ENCODE peak calls at places on chromosome 15, in ten cellular contexts. One of them, this sample, is unnamed.

GRCh38 chr15:49844390-49844789 is 223.5 kb downstream of the DTWD1 start:
- DNase-seq in IMR-90: no peak
- DNase-seq in tibial nerve: no peak
- DNase-seq in H9: no peak
- DNase-seq in psoas muscle: no peak
- DNase-seq in ovary: no peak
- DNase-seq in HL-60: no peak
- DNase-seq in upper lobe of right lung: no peak
- DNase-seq in CD4-positive, alpha-beta T cell: no peak
- DNase-seq in heart left ventricle: no peak
- DNase-seq in this sample: no peak

GRCh38 chr15:88704791-88705768 is 66.3 kb downstream of the ISG20 start:
- DNase-seq in IMR-90: no peak
- DNase-seq in ovary: peak
- DNase-seq in upper lobe of right lung: no peak
- DNase-seq in tibial nerve: peak
- DNase-seq in CD4-positive, alpha-beta T cell: no peak
- DNase-seq in H9: peak
- DNase-seq in heart left ventricle: peak
- DNase-seq in HL-60: no peak
- DNase-seq in psoas muscle: peak
- DNase-seq in this sample: no peak

GRCh38 chr15:74258456-74259323 is 22.6 kb downstream of the CCDC33 start:
- DNase-seq in IMR-90: no peak
- DNase-seq in CD4-positive, alpha-beta T cell: no peak
- DNase-seq in heart left ventricle: no peak
- DNase-seq in upper lobe of right lung: no peak
- DNase-seq in HL-60: no peak
- DNase-seq in psoas muscle: no peak
- DNase-seq in H9: no peak
- DNase-seq in ovary: no peak
- DNase-seq in tibial nerve: no peak
- DNase-seq in this sample: no peak

GRCh38 chr15:48981941-48982340 is 18.2 kb upstream of the SHC4 start:
- DNase-seq in HL-60: no peak
- DNase-seq in heart left ventricle: no peak
- DNase-seq in H9: no peak
- DNase-seq in ovary: no peak
- DNase-seq in tibial nerve: no peak
- DNase-seq in psoas muscle: no peak
- DNase-seq in IMR-90: no peak
- DNase-seq in CD4-positive, alpha-beta T cell: no peak
- DNase-seq in upper lobe of right lung: no peak
- DNase-seq in this sample: no peak

GRCh38 chr15:30973379-30973778 is 18.0 kb downstream of the MTMR10 start:
- DNase-seq in heart left ventricle: no peak
- DNase-seq in CD4-positive, alpha-beta T cell: no peak
- DNase-seq in HL-60: no peak
- DNase-seq in IMR-90: no peak
- DNase-seq in ovary: no peak
- DNase-seq in upper lobe of right lung: no peak
- DNase-seq in H9: no peak
- DNase-seq in psoas muscle: no peak
- DNase-seq in tibial nerve: no peak
- DNase-seq in this sample: no peak

GRCh38 chr15:31474059-31474868 is 147.6 kb downstream of the KLF13 start:
- DNase-seq in upper lobe of right lung: no peak
- DNase-seq in psoas muscle: no peak
- DNase-seq in IMR-90: no peak
- DNase-seq in HL-60: no peak
- DNase-seq in H9: peak
- DNase-seq in ovary: no peak
- DNase-seq in heart left ventricle: no peak
- DNase-seq in tibial nerve: no peak
- DNase-seq in CD4-positive, alpha-beta T cell: no peak
- DNase-seq in this sample: no peak

GRCh38 chr15:28274635-28275034 is 47.3 kb downstream of the HERC2 start:
- DNase-seq in IMR-90: no peak
- DNase-seq in psoas muscle: no peak
- DNase-seq in ovary: no peak
- DNase-seq in tibial nerve: no peak
- DNase-seq in upper lobe of right lung: no peak
- DNase-seq in H9: no peak
- DNase-seq in CD4-positive, alpha-beta T cell: no peak
- DNase-seq in HL-60: no peak
- DNase-seq in heart left ventricle: no peak
- DNase-seq in this sample: no peak

GRCh38 chr15:73265536-73266153 is 103.1 kb downstream of the HCN4 start:
- DNase-seq in heart left ventricle: no peak
- DNase-seq in upper lobe of right lung: no peak
- DNase-seq in IMR-90: peak
- DNase-seq in CD4-positive, alpha-beta T cell: peak
- DNase-seq in psoas muscle: peak
- DNase-seq in H9: peak
- DNase-seq in HL-60: no peak
- DNase-seq in ovary: peak
- DNase-seq in tibial nerve: peak
- DNase-seq in this sample: peak

GRCh38 chr15:72722071-72722696 is 36.2 kb downstream of the BBS4 start:
- DNase-seq in psoas muscle: peak
- DNase-seq in CD4-positive, alpha-beta T cell: peak
- DNase-seq in tibial nerve: peak
- DNase-seq in heart left ventricle: peak
- DNase-seq in IMR-90: peak
- DNase-seq in upper lobe of right lung: peak
- DNase-seq in H9: peak
- DNase-seq in ovary: peak
- DNase-seq in HL-60: peak
- DNase-seq in this sample: peak

GRCh38 chr15:96626936-96627577 is 296.6 kb downstream of the NR2F2 start:
- DNase-seq in H9: no peak
- DNase-seq in upper lobe of right lung: no peak
- DNase-seq in heart left ventricle: peak
- DNase-seq in IMR-90: no peak
- DNase-seq in CD4-positive, alpha-beta T cell: no peak
- DNase-seq in HL-60: no peak
- DNase-seq in tibial nerve: peak
- DNase-seq in psoas muscle: no peak
- DNase-seq in ovary: peak
- DNase-seq in this sample: no peak

GRCh38 chr15:26892678-26893077 is 25.8 kb downstream of the GABRA5 start:
- DNase-seq in psoas muscle: no peak
- DNase-seq in ovary: no peak
- DNase-seq in IMR-90: no peak
- DNase-seq in heart left ventricle: no peak
- DNase-seq in H9: no peak
- DNase-seq in HL-60: no peak
- DNase-seq in upper lobe of right lung: no peak
- DNase-seq in tibial nerve: no peak
- DNase-seq in CD4-positive, alpha-beta T cell: no peak
- DNase-seq in this sample: no peak

GRCh38 chr15:59436774-59437472 is 1.1 kb upstream of the FAM81A start:
- DNase-seq in tibial nerve: no peak
- DNase-seq in HL-60: no peak
- DNase-seq in IMR-90: no peak
- DNase-seq in psoas muscle: no peak
- DNase-seq in CD4-positive, alpha-beta T cell: no peak
- DNase-seq in upper lobe of right lung: no peak
- DNase-seq in ovary: no peak
- DNase-seq in H9: no peak
- DNase-seq in heart left ventricle: peak
- DNase-seq in this sample: no peak
- H3K27ac ChIP-seq in tibial nerve: no peak
- H3K27ac ChIP-seq in HL-60: no peak
- H3K27ac ChIP-seq in IMR-90: no peak
- H3K27ac ChIP-seq in psoas muscle: no peak
- H3K27ac ChIP-seq in CD4-positive, alpha-beta T cell: no peak
- H3K27ac ChIP-seq in upper lobe of right lung: no peak
- H3K27ac ChIP-seq in ovary: no peak
- H3K27ac ChIP-seq in H9: no peak
- H3K27ac ChIP-seq in heart left ventricle: peak
- H3K27ac ChIP-seq in this sample: no peak

GRCh38 chr15:67080900-67081431 is 15.6 kb downstream of the SMAD3 start:
- DNase-seq in CD4-positive, alpha-beta T cell: no peak
- DNase-seq in upper lobe of right lung: peak
- DNase-seq in ovary: no peak
- DNase-seq in heart left ventricle: peak
- DNase-seq in IMR-90: peak
- DNase-seq in HL-60: no peak
- DNase-seq in H9: no peak
- DNase-seq in tibial nerve: peak
- DNase-seq in psoas muscle: peak
- DNase-seq in this sample: no peak
- TF ChIP-seq CTCF in CD4-positive, alpha-beta T cell: no peak
- TF ChIP-seq CTCF in upper lobe of right lung: no peak
- TF ChIP-seq CTCF in ovary: no peak
- TF ChIP-seq CTCF in heart left ventricle: no peak
- TF ChIP-seq CTCF in IMR-90: peak
- TF ChIP-seq CTCF in HL-60: peak
- TF ChIP-seq CTCF in H9: peak
- TF ChIP-seq CTCF in tibial nerve: no peak
- TF ChIP-seq CTCF in psoas muscle: peak
- TF ChIP-seq CTCF in this sample: no peak

DNA sequence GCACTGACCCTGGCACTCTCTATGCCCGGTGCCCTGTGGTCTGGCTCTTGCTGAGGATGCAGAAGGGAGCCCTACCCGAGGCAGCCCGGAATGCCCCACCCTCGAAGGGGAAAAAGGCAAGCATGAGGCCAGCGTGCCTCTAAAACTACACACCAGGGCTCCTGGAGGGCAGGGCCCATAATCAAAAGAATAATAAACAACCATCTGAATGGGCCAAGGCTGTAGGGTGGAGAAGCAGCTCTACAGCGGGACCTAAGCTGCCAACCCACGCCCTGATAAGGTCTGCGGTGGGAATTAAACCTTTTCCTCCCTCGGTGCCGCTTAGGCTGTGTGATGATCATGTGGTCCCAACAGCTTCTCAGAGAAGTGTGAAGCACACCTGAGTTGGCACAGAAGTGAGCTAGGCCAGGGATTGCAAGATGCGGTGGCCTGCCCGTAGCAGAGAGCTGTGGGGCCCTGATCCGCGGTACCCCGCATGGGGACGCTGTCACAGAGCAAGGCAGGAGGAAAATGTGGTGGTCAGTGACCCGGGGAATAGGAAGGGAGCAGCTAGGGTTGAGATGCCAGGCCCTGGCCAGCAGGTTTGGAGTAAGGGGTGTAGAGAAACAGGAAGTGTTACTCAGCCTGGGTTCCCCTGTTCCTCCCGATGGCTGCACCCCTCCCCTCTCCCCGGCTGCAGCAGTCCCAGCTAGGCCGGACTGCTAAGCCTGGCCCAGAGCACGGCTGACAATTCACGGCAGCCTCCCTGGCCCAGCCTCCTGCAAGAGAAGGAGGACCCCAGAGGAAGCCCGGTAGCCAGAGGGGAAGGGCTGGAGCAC is 1.1 kb upstream of the C15orf62 start:
- DNase-seq in tibial nerve: no peak
- DNase-seq in heart left ventricle: no peak
- DNase-seq in IMR-90: no peak
- DNase-seq in upper lobe of right lung: no peak
- DNase-seq in H9: no peak
- DNase-seq in ovary: no peak
- DNase-seq in HL-60: peak
- DNase-seq in psoas muscle: no peak
- DNase-seq in CD4-positive, alpha-beta T cell: no peak
- DNase-seq in this sample: no peak
- H3K27ac ChIP-seq in tibial nerve: no peak
- H3K27ac ChIP-seq in heart left ventricle: no peak
- H3K27ac ChIP-seq in IMR-90: no peak
- H3K27ac ChIP-seq in upper lobe of right lung: peak
- H3K27ac ChIP-seq in H9: no peak
- H3K27ac ChIP-seq in ovary: no peak
- H3K27ac ChIP-seq in HL-60: peak
- H3K27ac ChIP-seq in psoas muscle: peak
- H3K27ac ChIP-seq in CD4-positive, alpha-beta T cell: peak
- H3K27ac ChIP-seq in this sample: peak

GRCh38 chr15:57297163-57297593 is 79.1 kb upstream of the CGNL1 start:
- DNase-seq in IMR-90: no peak
- DNase-seq in psoas muscle: no peak
- DNase-seq in H9: no peak
- DNase-seq in tibial nerve: no peak
- DNase-seq in ovary: no peak
- DNase-seq in upper lobe of right lung: no peak
- DNase-seq in CD4-positive, alpha-beta T cell: no peak
- DNase-seq in heart left ventricle: no peak
- DNase-seq in HL-60: no peak
- DNase-seq in this sample: no peak

GRCh38 chr15:57298843-57299550 is 77.3 kb upstream of the CGNL1 start:
- DNase-seq in tibial nerve: no peak
- DNase-seq in IMR-90: peak
- DNase-seq in ovary: no peak
- DNase-seq in CD4-positive, alpha-beta T cell: no peak
- DNase-seq in upper lobe of right lung: no peak
- DNase-seq in heart left ventricle: no peak
- DNase-seq in HL-60: no peak
- DNase-seq in psoas muscle: no peak
- DNase-seq in H9: no peak
- DNase-seq in this sample: no peak

GRCh38 chr15:57298204-57298603 is 78.1 kb upstream of the CGNL1 start:
- DNase-seq in IMR-90: peak
- DNase-seq in upper lobe of right lung: no peak
- DNase-seq in heart left ventricle: no peak
- DNase-seq in tibial nerve: no peak
- DNase-seq in ovary: no peak
- DNase-seq in HL-60: no peak
- DNase-seq in H9: no peak
- DNase-seq in CD4-positive, alpha-beta T cell: no peak
- DNase-seq in psoas muscle: no peak
- DNase-seq in this sample: no peak

GRCh38 chr15:57297630-57298029 is 78.7 kb upstream of the CGNL1 start:
- DNase-seq in CD4-positive, alpha-beta T cell: no peak
- DNase-seq in HL-60: no peak
- DNase-seq in IMR-90: no peak
- DNase-seq in psoas muscle: no peak
- DNase-seq in upper lobe of right lung: no peak
- DNase-seq in tibial nerve: no peak
- DNase-seq in ovary: no peak
- DNase-seq in H9: no peak
- DNase-seq in heart left ventricle: no peak
- DNase-seq in this sample: no peak

DNA sequence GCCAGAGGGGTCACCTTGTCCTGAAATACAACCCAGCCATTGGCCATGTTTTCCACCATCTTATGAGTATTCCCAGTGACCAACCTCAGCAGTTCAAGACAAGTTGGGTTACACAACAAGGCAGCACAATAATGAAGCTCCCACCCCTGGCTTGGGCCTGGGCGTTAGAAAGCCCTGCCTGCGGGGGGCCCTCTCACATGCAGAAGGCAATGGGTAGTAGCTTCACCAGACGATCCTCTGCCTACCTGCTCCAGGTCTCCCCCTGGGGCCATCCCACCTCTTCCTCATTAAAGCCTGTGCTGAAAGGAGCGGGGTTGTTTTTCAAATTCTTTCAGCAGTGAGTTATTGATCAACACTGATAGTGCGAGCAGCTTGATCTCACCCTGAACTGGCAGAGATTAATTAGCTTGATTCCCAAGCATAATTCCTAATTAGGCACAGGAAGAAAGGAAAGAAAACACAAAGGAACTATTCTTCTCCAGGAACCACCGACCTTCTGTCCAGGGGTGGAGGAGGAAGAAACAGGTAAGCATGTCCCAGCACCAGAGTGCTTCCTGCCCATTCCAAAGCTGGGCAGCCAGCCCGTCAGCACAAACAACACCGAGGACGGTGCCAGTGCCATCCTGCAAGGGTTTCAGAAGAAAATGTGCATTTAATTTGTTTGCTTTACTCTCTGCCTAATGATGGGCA is 79.7 kb upstream of the CGNL1 start:
- DNase-seq in HL-60: no peak
- DNase-seq in upper lobe of right lung: no peak
- DNase-seq in H9: peak
- DNase-seq in psoas muscle: no peak
- DNase-seq in heart left ventricle: no peak
- DNase-seq in CD4-positive, alpha-beta T cell: no peak
- DNase-seq in tibial nerve: no peak
- DNase-seq in ovary: no peak
- DNase-seq in IMR-90: no peak
- DNase-seq in this sample: no peak
- TF ChIP-seq CTCF in HL-60: no peak
- TF ChIP-seq CTCF in upper lobe of right lung: no peak
- TF ChIP-seq CTCF in H9: peak
- TF ChIP-seq CTCF in psoas muscle: no peak
- TF ChIP-seq CTCF in heart left ventricle: no peak
- TF ChIP-seq CTCF in CD4-positive, alpha-beta T cell: no peak
- TF ChIP-seq CTCF in tibial nerve: no peak
- TF ChIP-seq CTCF in ovary: no peak
- TF ChIP-seq CTCF in IMR-90: no peak
- TF ChIP-seq CTCF in this sample: no peak